ENCODE peak calls at places on chromosomes 16 and 17, in six cellular contexts. L, C, V, H, F and J are unnamed samples.

GRCh38 chr17:77461277-77462057 is 320.7 kb downstream of the SEC14L1 start:
- DNase-seq in L (no peak), F (no peak), V (no peak), C (no peak), H (no peak), J (no peak)

GRCh38 chr17:36545465-36546417 is 1.0 kb downstream of the GGNBP2 start:
- DNase-seq in H (peak), C (peak), F (peak), V (peak), L (peak), J (peak)

GRCh38 chr17:61972311-61972710 is 44.5 kb upstream of the INTS2 start:
- DNase-seq in C (no peak), V (no peak), H (no peak), L (no peak), F (no peak), J (no peak)

GRCh38 chr16:682493-683395 is 1.4 kb downstream of the JMJD8 start:
- DNase-seq in V (no peak), C (no peak), L (no peak), F (no peak), H (no peak), J (no peak)

GRCh38 chr16:5449901-5450300 is 352.3 kb upstream of the EEF2KMT start:
- DNase-seq in H (no peak), L (no peak), F (no peak), V (no peak), C (no peak), J (no peak)

GRCh38 chr16:28975158-28975603 is 603 bp downstream of the SPNS1 start:
- DNase-seq in V (no peak), C (peak), H (no peak), L (no peak), F (no peak), J (no peak)

GRCh38 chr17:48522031-48522593 is 8.7 kb downstream of the HOXB1 start:
- DNase-seq in H (no peak), V (no peak), F (no peak), C (no peak), L (no peak), J (no peak)

GRCh38 chr17:27276653-27277156 is 17.2 kb upstream of the WSB1 start:
- DNase-seq in L (no peak), C (no peak), V (peak), F (no peak), H (no peak), J (no peak)

GRCh38 chr17:78665952-78666920 is 89.0 kb upstream of the DNAH17 start:
- DNase-seq in F (no peak), H (no peak), L (peak), C (peak), V (no peak), J (peak)

GRCh38 chr17:44187131-44187899 is 543 bp downstream of the TMUB2 start:
- DNase-seq in C (no peak), L (peak), F (no peak), H (no peak), V (no peak), J (peak)

GRCh38 chr17:40418428-40418706 is 671 bp upstream of the TOP2A start:
- DNase-seq in L (no peak), C (no peak), H (no peak), F (no peak), V (no peak), J (no peak)

GRCh38 chr17:35116845-35117244 is 2.8 kb downstream of the RAD51D start:
- DNase-seq in V (no peak), C (no peak), L (no peak), F (no peak), H (no peak), J (no peak)

GRCh38 chr16:71883193-71883848 is 661 bp downstream of the ZNF821 start:
- DNase-seq in C (no peak), H (no peak), F (no peak), L (peak), V (peak), J (peak)

GRCh38 chr16:12802661-12803060 is 1.0 kb downstream of the CPPED1 start:
- DNase-seq in V (no peak), H (no peak), L (no peak), C (no peak), F (no peak), J (no peak)

GRCh38 chr16:79372504-79373184 is 227.9 kb downstream of the MAF start:
- DNase-seq in H (no peak), L (no peak), V (no peak), F (peak), C (peak), J (no peak)

GRCh38 chr17:66272699-66273390 is 29.6 kb upstream of the PRKCA start:
- DNase-seq in H (no peak), L (no peak), V (no peak), F (peak), C (peak), J (no peak)

GRCh38 chr16:79047337-79047736 is 553.2 kb downstream of the MAF start:
- DNase-seq in H (no peak), C (no peak), L (no peak), V (no peak), F (no peak), J (no peak)

GRCh38 chr17:17433260-17433659 is 43.5 kb upstream of the MED9 start:
- DNase-seq in L (no peak), F (no peak), C (no peak), V (no peak), H (no peak), J (no peak)

GRCh38 chr17:80990921-80991644 is 558 bp upstream of the CHMP6 start:
- DNase-seq in V (no peak), L (no peak), C (no peak), F (no peak), H (no peak), J (no peak)

GRCh38 chr16:54027126-54027922 is 259.3 kb downstream of the IRX3 start:
- DNase-seq in V (no peak), L (no peak), F (peak), H (no peak), C (peak), J (no peak)

GRCh38 chr17:19727466-19728113 is 11.2 kb upstream of the SLC47A2 start:
- DNase-seq in H (peak), C (peak), V (no peak), F (peak), L (peak), J (no peak)

GRCh38 chr17:35028531-35029262 is 34.8 kb downstream of the RFFL start:
- DNase-seq in L (no peak), V (no peak), F (peak), H (no peak), C (no peak), J (no peak)

GRCh38 chr16:88479795-88480760 is 27.0 kb downstream of the ZFPM1 start:
- DNase-seq in C (no peak), L (peak), F (no peak), V (no peak), H (no peak), J (no peak)

GRCh38 chr17:61393904-61394629 is 5.6 kb upstream of the TBX2 start:
- DNase-seq in V (peak), F (peak), H (no peak), C (no peak), L (no peak), J (no peak)

GRCh38 chr17:8896641-8897635 is 29.5 kb upstream of the PIK3R6 start:
- DNase-seq in L (no peak), C (no peak), H (no peak), F (no peak), V (peak), J (no peak)

GRCh38 chr17:64118452-64118979 is 11.4 kb downstream of the ERN1 start:
- DNase-seq in C (no peak), L (no peak), V (no peak), F (no peak), H (no peak), J (no peak)

GRCh38 chr17:63987616-63988478 is 10.3 kb upstream of the PRR29 start:
- DNase-seq in V (peak), L (peak), C (no peak), H (no peak), F (no peak), J (no peak)